ENCODE peak calls at places on chromosomes 1 and 21, in nine cellular contexts. R, S, N, W, J, H, O, Z and I are unnamed samples. For H3K36me3 and H3K9me3, the result is how much of the 10 kb centered on the place peaks cover.

GRCh38 chr1:113835686-113836290 is 23.5 kb upstream of the RSBN1 start:
- DNase-seq in R (no peak), S (peak), N (peak), W (no peak), J (no peak), H (no peak), O (peak), Z (no peak), I (no peak)

GRCh38 chr1:246573481-246573880 is 7.2 kb downstream of the CNST start:
- DNase-seq in R (no peak), S (no peak), N (no peak), W (no peak), J (no peak), H (no peak), O (no peak), Z (no peak), I (no peak)

GRCh38 chr21:35048706-35049617 is at the start of gene RUNX1:
- DNase-seq in R (no peak), S (no peak), N (peak), W (no peak), J (no peak), H (no peak), O (no peak), Z (no peak), I (peak)

GRCh38 chr1:160078392-160079195 is 2.7 kb upstream of the KCNJ9 start:
- DNase-seq in R (peak), S (peak), N (no peak), W (no peak), J (no peak), H (peak), O (peak), Z (no peak), I (peak)

GRCh38 chr1:45346473-45346872 is 6.2 kb upstream of the MUTYH start:
- DNase-seq in R (no peak), S (no peak), N (no peak), W (no peak), J (no peak), H (no peak), O (no peak), Z (no peak), I (no peak)

GRCh38 chr1:175481126-175482071 is 262.0 kb downstream of the TNR start:
- DNase-seq in R (no peak), S (no peak), N (peak), W (no peak), J (no peak), H (no peak), O (peak), Z (no peak), I (no peak)

GRCh38 chr21:43578677-43579313 is 80.5 kb downstream of the HSF2BP start:
- DNase-seq in R (no peak), S (no peak), N (no peak), W (no peak), J (no peak), H (no peak), O (no peak), Z (no peak), I (no peak)

GRCh38 chr1:11285883-11286734 is 13.1 kb downstream of the UBIAD1 start:
- DNase-seq in R (no peak), S (no peak), N (no peak), W (no peak), J (no peak), H (peak), O (peak), Z (no peak), I (no peak)

GRCh38 chr1:171788696-171789095 is 7.2 kb downstream of the METTL13 start:
- DNase-seq in R (no peak), S (no peak), N (no peak), W (no peak), J (no peak), H (no peak), O (no peak), Z (no peak), I (peak)

GRCh38 chr1:51768971-51769601 is 109.4 kb downstream of the NRDC start:
- DNase-seq in R (peak), S (peak), N (no peak), W (no peak), J (no peak), H (no peak), O (peak), Z (peak), I (peak)

GRCh38 chr1:175714350-175714749 is 29.0 kb downstream of the TNR start:
- DNase-seq in R (no peak), S (no peak), N (no peak), W (no peak), J (no peak), H (no peak), O (peak), Z (no peak), I (no peak)

GRCh38 chr1:8378981-8379470 is 61.1 kb downstream of the SLC45A1 start:
- DNase-seq in R (no peak), S (no peak), N (no peak), W (no peak), J (no peak), H (no peak), O (no peak), Z (no peak), I (no peak)

GRCh38 chr1:215992620-215993019 is 425.5 kb downstream of the KCTD3 start:
- DNase-seq in R (no peak), S (no peak), N (no peak), W (no peak), J (no peak), H (no peak), O (peak), Z (peak), I (no peak)

GRCh38 chr1:207579436-207579799 is 65.5 kb upstream of the CR1L start:
- DNase-seq in R (peak), S (peak), N (peak), W (no peak), J (no peak), H (peak), O (peak), Z (peak), I (peak)

GRCh38 chr1:242086093-242086492 is 87.2 kb upstream of the MAP1LC3C start:
- DNase-seq in R (no peak), S (no peak), N (no peak), W (no peak), J (no peak), H (no peak), O (peak), Z (peak), I (no peak)

GRCh38 chr1:202835548-202836072 is 24.9 kb downstream of the PCAT6 start:
- DNase-seq in R (no peak), S (no peak), N (no peak), W (no peak), J (no peak), H (no peak), O (no peak), Z (no peak), I (no peak)

GRCh38 chr1:185139231-185139630 is 17.5 kb downstream of the TRMT1L start:
- DNase-seq in R (no peak), S (no peak), N (no peak), W (no peak), J (no peak), H (no peak), O (no peak), Z (no peak), I (no peak)

GRCh38 chr1:185132534-185132933 is 24.2 kb downstream of the TRMT1L start:
- DNase-seq in R (no peak), S (no peak), N (no peak), W (no peak), J (no peak), H (no peak), O (no peak), Z (no peak), I (no peak)

DNA sequence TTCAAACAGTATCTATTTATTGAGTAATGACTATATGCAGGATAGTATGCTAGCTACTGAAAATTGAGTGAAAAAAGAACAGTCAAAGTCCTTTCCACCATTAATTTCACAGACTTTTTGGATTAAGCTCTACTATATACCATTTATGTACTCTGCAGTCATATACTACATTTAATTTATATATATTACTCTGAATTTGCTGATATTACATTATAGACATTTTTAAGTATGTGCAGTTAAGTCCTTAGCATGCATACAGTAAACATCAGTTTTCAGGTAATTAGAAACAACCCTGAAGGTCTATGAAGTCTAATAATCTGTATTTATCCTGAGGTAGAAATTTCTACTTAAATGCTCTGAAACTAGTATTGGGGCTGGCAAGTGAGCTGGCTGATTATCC is 18.6 kb downstream of the TRMT1L start:
- DNase-seq in R (no peak), S (no peak), N (no peak), W (no peak), J (no peak), H (no peak), O (no peak), Z (no peak), I (no peak)
- H3K36me3 ChIP-seq in R (under half), S (under half), N (half or more), W (under half), J (under half), H (under half), O (under half), Z (half or more), I (under half)

GRCh38 chr1:75129660-75130311 is 4.4 kb upstream of the LHX8 start:
- DNase-seq in R (no peak), S (no peak), N (no peak), W (no peak), J (no peak), H (peak), O (no peak), Z (no peak), I (no peak)

GRCh38 chr1:75130312-75130677 is 3.9 kb upstream of the LHX8 start:
- DNase-seq in R (no peak), S (no peak), N (no peak), W (no peak), J (no peak), H (peak), O (peak), Z (no peak), I (no peak)

GRCh38 chr1:75132421-75133381 is 1.5 kb upstream of the LHX8 start:
- DNase-seq in R (no peak), S (no peak), N (no peak), W (no peak), J (no peak), H (no peak), O (peak), Z (no peak), I (no peak)

GRCh38 chr1:75130865-75131592 is 3.2 kb upstream of the LHX8 start:
- DNase-seq in R (no peak), S (no peak), N (no peak), W (no peak), J (no peak), H (peak), O (peak), Z (no peak), I (no peak)

DNA sequence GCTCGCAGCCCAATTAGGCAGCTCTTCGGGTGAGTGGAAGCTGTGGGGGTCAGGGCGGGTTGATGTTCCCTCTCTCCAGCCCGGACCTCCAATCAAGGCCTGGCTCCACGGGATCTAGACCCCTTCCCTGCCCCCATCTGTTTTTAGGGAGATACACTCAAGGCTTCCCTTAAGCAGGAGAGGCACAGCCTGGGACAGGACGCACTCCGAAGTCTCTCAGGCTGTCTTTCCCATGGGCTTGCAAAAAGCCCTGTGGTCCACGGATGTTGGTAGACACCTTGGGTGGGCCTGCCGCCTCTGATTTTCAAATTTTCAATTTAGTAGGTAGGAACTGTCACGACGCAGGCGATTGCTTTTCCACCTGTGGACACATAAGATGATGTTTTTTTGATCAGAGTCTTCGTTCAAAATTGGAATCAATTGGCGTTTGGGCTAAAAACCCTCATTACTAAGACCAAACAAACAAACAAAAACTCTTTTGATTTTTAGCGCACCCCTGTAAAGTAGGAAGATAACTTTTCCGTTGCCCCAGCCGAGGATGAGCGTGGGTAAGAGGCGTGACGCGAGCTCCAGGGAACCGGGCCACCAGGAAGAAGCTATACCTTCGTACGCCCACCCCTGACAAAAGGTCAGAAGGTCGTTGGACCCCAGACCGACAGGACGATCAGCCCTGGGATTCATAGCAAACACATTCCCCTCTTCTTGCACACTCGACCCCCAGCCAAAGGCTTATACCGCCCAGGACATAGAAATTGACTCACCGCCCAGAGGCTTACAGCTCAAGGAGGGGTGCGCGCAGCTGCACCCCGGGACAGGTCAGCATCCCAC is 2.4 kb upstream of the LHX8 start:
- DNase-seq in R (no peak), S (no peak), N (no peak), W (no peak), J (no peak), H (peak), O (peak), Z (no peak), I (no peak)
- H3K4me3 ChIP-seq in R (no peak), S (no peak), N (no peak), W (no peak), J (no peak), H (peak), O (peak), Z (peak), I (no peak)

DNA sequence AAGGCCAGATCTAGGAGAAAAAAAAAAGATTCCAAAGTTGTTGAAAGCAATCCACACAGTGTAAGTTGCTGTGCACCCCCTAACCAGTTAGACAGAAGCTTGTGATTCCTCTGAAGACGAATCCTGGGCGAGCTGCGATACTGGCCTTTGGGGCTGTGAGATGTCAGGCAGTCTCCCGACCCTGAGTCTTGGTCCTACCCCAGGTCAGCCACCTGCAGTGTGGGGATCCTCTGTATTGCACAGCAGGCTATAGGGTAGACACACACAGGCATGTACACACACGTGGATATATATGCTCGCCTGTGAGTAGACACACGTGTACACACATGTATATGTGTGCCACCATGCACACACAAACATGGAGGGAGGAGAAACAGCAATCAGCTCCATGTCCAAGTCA is 12.9 kb downstream of the ACTRT2 start:
- DNase-seq in R (no peak), S (no peak), N (no peak), W (no peak), J (no peak), H (no peak), O (no peak), Z (no peak), I (no peak)
- H3K9me3 ChIP-seq in R (under half), S (under half), N (under half), W (under half), J (under half), H (half or more), O (under half), Z (under half), I (under half)

GRCh38 chr1:155553349-155553748 is 9.3 kb downstream of the ASH1L start:
- DNase-seq in R (no peak), S (no peak), N (no peak), W (no peak), J (no peak), H (no peak), O (no peak), Z (no peak), I (no peak)

DNA sequence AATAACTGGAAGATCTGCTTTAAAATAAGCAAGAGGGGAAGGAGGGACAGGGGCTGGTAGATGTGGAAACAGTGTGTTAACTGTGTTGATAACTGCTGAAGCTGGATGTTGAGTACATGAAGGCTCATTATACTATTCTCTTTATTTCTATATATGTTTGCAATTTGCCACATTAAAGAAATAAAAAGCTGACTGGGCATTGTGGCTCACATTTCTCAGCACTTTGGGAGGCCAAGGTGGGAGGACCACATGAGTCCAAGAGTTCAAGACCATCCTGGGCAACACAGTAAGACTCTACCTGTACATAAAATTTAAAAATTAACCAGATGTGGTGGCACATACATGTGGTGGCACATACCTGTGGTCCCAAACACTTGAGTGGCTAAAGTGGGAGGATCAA is 6.7 kb downstream of the ASH1L start:
- DNase-seq in R (no peak), S (no peak), N (no peak), W (no peak), J (no peak), H (no peak), O (no peak), Z (no peak), I (no peak)
- H3K36me3 ChIP-seq in R (under half), S (under half), N (under half), W (under half), J (under half), H (under half), O (under half), Z (under half), I (under half)

GRCh38 chr21:45927032-45927431 is 54.5 kb upstream of the COL6A1 start:
- DNase-seq in R (no peak), S (no peak), N (no peak), W (no peak), J (no peak), H (no peak), O (no peak), Z (no peak), I (no peak)
- H3K4me3 ChIP-seq in R (no peak), S (no peak), N (no peak), W (no peak), J (no peak), H (no peak), O (no peak), Z (no peak), I (no peak)

GRCh38 chr1:2803931-2804627 is 2.6 kb upstream of the TTC34 start:
- DNase-seq in R (no peak), S (no peak), N (no peak), W (no peak), J (peak), H (no peak), O (no peak), Z (no peak), I (no peak)
- H3K9me3 ChIP-seq in R (under half), S (under half), N (under half), W (under half), J (under half), H (half or more), O (under half), Z (under half), I (under half)

DNA sequence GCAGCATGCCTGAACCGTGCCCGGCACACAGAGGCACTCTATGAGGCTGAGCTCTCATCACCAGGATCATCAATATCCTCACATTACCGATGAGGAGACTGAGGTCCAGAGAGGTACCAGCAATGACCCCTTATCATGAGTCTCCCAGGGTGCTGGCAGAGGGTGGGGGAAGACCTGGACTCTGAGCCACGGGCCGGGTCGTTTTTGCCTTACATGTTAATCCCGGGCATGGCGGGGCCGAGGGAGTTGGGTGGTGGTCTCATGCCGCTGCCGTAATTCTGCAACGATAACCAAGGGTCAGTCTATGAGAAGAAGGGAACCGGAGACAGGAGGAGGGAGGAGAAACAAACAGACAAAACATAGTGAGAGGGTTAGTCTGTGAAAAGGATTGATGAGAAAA is 43.1 kb downstream of the MRPL37 start:
- DNase-seq in R (no peak), S (no peak), N (no peak), W (no peak), J (no peak), H (no peak), O (no peak), Z (no peak), I (no peak)
- H3K36me3 ChIP-seq in R (under half), S (under half), N (half or more), W (under half), J (under half), H (under half), O (under half), Z (half or more), I (under half)

DNA sequence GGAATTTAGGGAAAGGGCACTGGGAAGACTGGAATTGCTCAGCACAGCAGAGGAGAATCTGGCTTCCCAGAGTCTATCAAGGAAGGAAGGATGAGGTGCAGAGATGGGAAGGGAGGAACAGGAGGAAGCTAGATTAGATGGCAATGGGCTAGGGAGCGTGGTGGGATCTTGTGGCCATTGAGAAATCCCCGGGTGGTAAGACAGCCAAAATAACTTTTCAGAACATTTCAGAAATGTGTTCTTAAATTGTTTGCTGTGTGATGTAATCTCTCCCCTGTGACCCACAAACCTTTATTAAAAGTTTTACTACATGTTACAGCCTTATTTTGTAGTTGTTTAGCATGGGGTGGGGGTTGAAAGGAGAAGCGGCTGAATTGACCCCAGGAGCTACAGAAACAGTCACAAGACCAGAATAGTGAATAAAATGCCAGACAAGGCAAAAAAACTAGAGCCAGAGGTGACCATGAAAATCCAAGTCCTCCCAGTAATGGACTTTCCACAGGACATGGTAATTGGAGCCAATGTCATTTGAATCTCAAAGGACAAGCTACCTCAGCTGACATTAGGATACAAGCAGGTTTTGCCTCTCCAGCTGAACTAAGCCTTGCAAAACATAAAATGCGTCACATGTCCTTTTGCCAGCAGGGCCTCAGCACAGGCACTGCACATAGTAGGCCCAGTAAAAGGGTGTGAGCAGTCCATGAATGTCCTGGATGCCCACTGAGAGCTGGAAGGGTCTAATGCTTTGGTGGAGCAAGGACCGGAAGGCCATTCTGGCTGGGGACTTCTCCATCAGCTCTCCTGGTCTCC is 980 bp upstream of the AHCYL1 start:
- DNase-seq in R (no peak), S (no peak), N (peak), W (no peak), J (no peak), H (no peak), O (no peak), Z (no peak), I (no peak)
- H3K4me3 ChIP-seq in R (no peak), S (peak), N (no peak), W (no peak), J (no peak), H (no peak), O (no peak), Z (no peak), I (no peak)

DNA sequence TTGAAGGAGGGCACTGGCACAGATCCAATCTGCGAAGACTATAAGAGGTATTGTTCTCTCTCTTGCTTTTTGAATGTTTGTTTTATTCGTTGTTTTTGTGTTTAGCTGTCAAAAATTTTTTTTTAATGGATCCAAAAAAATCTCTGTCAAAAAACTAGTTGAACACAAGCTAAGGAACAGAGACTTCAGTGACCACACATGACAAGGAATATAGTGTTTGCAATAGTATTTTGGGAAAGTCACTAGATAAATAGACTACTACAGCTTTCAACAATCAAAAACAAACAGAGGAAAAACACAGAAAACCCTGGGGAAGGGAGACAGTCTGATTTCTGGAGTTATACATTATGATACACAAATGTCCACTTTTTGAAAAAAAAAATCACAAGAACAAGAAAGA is 36.9 kb upstream of the COA6 start:
- DNase-seq in R (no peak), S (no peak), N (no peak), W (no peak), J (no peak), H (no peak), O (no peak), Z (no peak), I (no peak)
- H3K9me3 ChIP-seq in R (under half), S (under half), N (under half), W (under half), J (under half), H (under half), O (under half), Z (under half), I (under half)